ENCODE peak calls at places on chromosomes 6 and 20, in eight cellular contexts. One of them, this sample, is unnamed.

GRCh38 chr6:18388252-18388651 is 1.1 kb downstream of the RNF144B start:
- DNase-seq in ovary: no peak
- DNase-seq in colonic mucosa: no peak
- DNase-seq in left ventricle myocardium inferior: no peak
- DNase-seq in right atrium auricular region: no peak
- DNase-seq in heart right ventricle: no peak
- DNase-seq in endodermal cell: no peak
- DNase-seq in AG04450: no peak
- DNase-seq in this sample: no peak

GRCh38 chr20:21125072-21125848 is 622 bp upstream of the KIZ start:
- DNase-seq in heart right ventricle: peak
- DNase-seq in ovary: no peak
- DNase-seq in left ventricle myocardium inferior: no peak
- DNase-seq in endodermal cell: no peak
- DNase-seq in right atrium auricular region: no peak
- DNase-seq in AG04450: no peak
- DNase-seq in colonic mucosa: peak
- DNase-seq in this sample: peak

GRCh38 chr6:128491041-128491642 is 29.3 kb downstream of the PTPRK start:
- DNase-seq in AG04450: no peak
- DNase-seq in endodermal cell: no peak
- DNase-seq in left ventricle myocardium inferior: no peak
- DNase-seq in right atrium auricular region: no peak
- DNase-seq in colonic mucosa: peak
- DNase-seq in heart right ventricle: no peak
- DNase-seq in ovary: no peak
- DNase-seq in this sample: no peak

GRCh38 chr20:21796059-21796458 is 90.6 kb downstream of the PAX1 start:
- DNase-seq in colonic mucosa: no peak
- DNase-seq in heart right ventricle: no peak
- DNase-seq in AG04450: no peak
- DNase-seq in ovary: no peak
- DNase-seq in left ventricle myocardium inferior: no peak
- DNase-seq in endodermal cell: peak
- DNase-seq in right atrium auricular region: no peak
- DNase-seq in this sample: no peak

GRCh38 chr6:4021133-4021861 is 57.6 kb downstream of the FAM217A start:
- DNase-seq in right atrium auricular region: peak
- DNase-seq in heart right ventricle: peak
- DNase-seq in ovary: peak
- DNase-seq in AG04450: peak
- DNase-seq in colonic mucosa: peak
- DNase-seq in left ventricle myocardium inferior: peak
- DNase-seq in endodermal cell: peak
- DNase-seq in this sample: peak

GRCh38 chr6:109336221-109336955 is 45.9 kb downstream of the CD164 start:
- DNase-seq in AG04450: no peak
- DNase-seq in colonic mucosa: peak
- DNase-seq in endodermal cell: no peak
- DNase-seq in heart right ventricle: peak
- DNase-seq in left ventricle myocardium inferior: no peak
- DNase-seq in ovary: no peak
- DNase-seq in right atrium auricular region: no peak
- DNase-seq in this sample: no peak

GRCh38 chr6:138692058-138692977 is 81.3 kb upstream of the CCDC28A start:
- DNase-seq in endodermal cell: peak
- DNase-seq in heart right ventricle: peak
- DNase-seq in left ventricle myocardium inferior: peak
- DNase-seq in AG04450: no peak
- DNase-seq in right atrium auricular region: no peak
- DNase-seq in ovary: peak
- DNase-seq in colonic mucosa: peak
- DNase-seq in this sample: peak

GRCh38 chr20:4813839-4814695 is 92.4 kb downstream of the PRND start:
- DNase-seq in ovary: no peak
- DNase-seq in left ventricle myocardium inferior: no peak
- DNase-seq in AG04450: no peak
- DNase-seq in right atrium auricular region: no peak
- DNase-seq in heart right ventricle: peak
- DNase-seq in endodermal cell: peak
- DNase-seq in colonic mucosa: no peak
- DNase-seq in this sample: no peak

GRCh38 chr6:39157511-39157910 is 42.5 kb upstream of the SAYSD1 start:
- DNase-seq in ovary: no peak
- DNase-seq in colonic mucosa: no peak
- DNase-seq in heart right ventricle: no peak
- DNase-seq in left ventricle myocardium inferior: no peak
- DNase-seq in endodermal cell: no peak
- DNase-seq in AG04450: no peak
- DNase-seq in right atrium auricular region: no peak
- DNase-seq in this sample: no peak

GRCh38 chr20:39264506-39265172 is 302.5 kb downstream of the DHX35 start:
- DNase-seq in right atrium auricular region: peak
- DNase-seq in colonic mucosa: peak
- DNase-seq in ovary: peak
- DNase-seq in AG04450: peak
- DNase-seq in heart right ventricle: peak
- DNase-seq in endodermal cell: peak
- DNase-seq in left ventricle myocardium inferior: peak
- DNase-seq in this sample: peak

GRCh38 chr6:77796824-77797809 is 144.3 kb downstream of the MEI4 start:
- DNase-seq in endodermal cell: no peak
- DNase-seq in heart right ventricle: no peak
- DNase-seq in colonic mucosa: no peak
- DNase-seq in right atrium auricular region: no peak
- DNase-seq in left ventricle myocardium inferior: no peak
- DNase-seq in AG04450: no peak
- DNase-seq in ovary: no peak
- DNase-seq in this sample: no peak

GRCh38 chr6:43873806-43874714 is 104.0 kb downstream of the VEGFA start:
- DNase-seq in endodermal cell: peak
- DNase-seq in right atrium auricular region: no peak
- DNase-seq in ovary: no peak
- DNase-seq in AG04450: no peak
- DNase-seq in colonic mucosa: peak
- DNase-seq in heart right ventricle: no peak
- DNase-seq in left ventricle myocardium inferior: no peak
- DNase-seq in this sample: no peak

GRCh38 chr20:13432126-13432525 is 206.6 kb downstream of the TASP1 start:
- DNase-seq in endodermal cell: no peak
- DNase-seq in heart right ventricle: no peak
- DNase-seq in ovary: no peak
- DNase-seq in AG04450: no peak
- DNase-seq in right atrium auricular region: no peak
- DNase-seq in left ventricle myocardium inferior: no peak
- DNase-seq in colonic mucosa: no peak
- DNase-seq in this sample: no peak

GRCh38 chr6:52388790-52389189 is 26.8 kb downstream of the PAQR8 start:
- DNase-seq in ovary: no peak
- DNase-seq in endodermal cell: no peak
- DNase-seq in left ventricle myocardium inferior: no peak
- DNase-seq in AG04450: no peak
- DNase-seq in right atrium auricular region: no peak
- DNase-seq in heart right ventricle: no peak
- DNase-seq in colonic mucosa: no peak
- DNase-seq in this sample: no peak
- H3K27ac ChIP-seq in ovary: no peak
- H3K27ac ChIP-seq in endodermal cell: no peak
- H3K27ac ChIP-seq in left ventricle myocardium inferior: no peak
- H3K27ac ChIP-seq in AG04450: no peak
- H3K27ac ChIP-seq in right atrium auricular region: no peak
- H3K27ac ChIP-seq in heart right ventricle: no peak
- H3K27ac ChIP-seq in colonic mucosa: peak
- H3K27ac ChIP-seq in this sample: peak

GRCh38 chr6:37990762-37991525 is 171.4 kb downstream of the ZFAND3 start:
- DNase-seq in AG04450: peak
- DNase-seq in ovary: no peak
- DNase-seq in colonic mucosa: no peak
- DNase-seq in heart right ventricle: peak
- DNase-seq in left ventricle myocardium inferior: no peak
- DNase-seq in endodermal cell: no peak
- DNase-seq in right atrium auricular region: no peak
- DNase-seq in this sample: no peak
- H3K27ac ChIP-seq in AG04450: no peak
- H3K27ac ChIP-seq in ovary: no peak
- H3K27ac ChIP-seq in colonic mucosa: no peak
- H3K27ac ChIP-seq in heart right ventricle: no peak
- H3K27ac ChIP-seq in left ventricle myocardium inferior: peak
- H3K27ac ChIP-seq in endodermal cell: no peak
- H3K27ac ChIP-seq in right atrium auricular region: no peak
- H3K27ac ChIP-seq in this sample: no peak

DNA sequence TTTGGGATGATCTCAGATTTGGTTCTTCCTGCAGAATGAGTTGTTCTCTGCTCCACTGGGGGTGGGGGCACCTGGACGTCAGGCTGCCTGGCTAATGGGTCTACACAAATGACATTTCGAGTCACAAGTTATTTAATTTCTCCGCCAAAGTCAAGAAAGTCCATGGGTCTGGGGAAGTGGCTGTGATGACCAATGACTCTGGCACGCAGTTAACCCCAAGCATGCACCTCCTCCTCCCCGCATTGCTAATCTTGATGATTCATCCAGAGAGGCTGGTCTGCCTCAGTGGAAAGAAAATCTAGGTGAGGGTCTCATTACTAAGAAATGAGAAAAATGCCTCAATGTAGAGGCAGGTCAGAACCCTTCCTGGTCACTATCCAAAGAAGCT is 98.3 kb upstream of the MRPS10 start:
- DNase-seq in left ventricle myocardium inferior: no peak
- DNase-seq in right atrium auricular region: no peak
- DNase-seq in AG04450: peak
- DNase-seq in ovary: no peak
- DNase-seq in heart right ventricle: no peak
- DNase-seq in colonic mucosa: peak
- DNase-seq in endodermal cell: peak
- DNase-seq in this sample: no peak
- H3K27ac ChIP-seq in left ventricle myocardium inferior: no peak
- H3K27ac ChIP-seq in right atrium auricular region: no peak
- H3K27ac ChIP-seq in AG04450: peak
- H3K27ac ChIP-seq in ovary: no peak
- H3K27ac ChIP-seq in heart right ventricle: no peak
- H3K27ac ChIP-seq in colonic mucosa: peak
- H3K27ac ChIP-seq in endodermal cell: no peak
- H3K27ac ChIP-seq in this sample: no peak

GRCh38 chr6:54846857-54847721 is 518 bp downstream of the FAM83B start:
- DNase-seq in endodermal cell: peak
- DNase-seq in right atrium auricular region: no peak
- DNase-seq in heart right ventricle: no peak
- DNase-seq in left ventricle myocardium inferior: no peak
- DNase-seq in AG04450: no peak
- DNase-seq in ovary: no peak
- DNase-seq in colonic mucosa: peak
- DNase-seq in this sample: no peak
- H3K27ac ChIP-seq in endodermal cell: no peak
- H3K27ac ChIP-seq in right atrium auricular region: peak
- H3K27ac ChIP-seq in heart right ventricle: no peak
- H3K27ac ChIP-seq in left ventricle myocardium inferior: no peak
- H3K27ac ChIP-seq in AG04450: no peak
- H3K27ac ChIP-seq in ovary: no peak
- H3K27ac ChIP-seq in colonic mucosa: peak
- H3K27ac ChIP-seq in this sample: no peak

DNA sequence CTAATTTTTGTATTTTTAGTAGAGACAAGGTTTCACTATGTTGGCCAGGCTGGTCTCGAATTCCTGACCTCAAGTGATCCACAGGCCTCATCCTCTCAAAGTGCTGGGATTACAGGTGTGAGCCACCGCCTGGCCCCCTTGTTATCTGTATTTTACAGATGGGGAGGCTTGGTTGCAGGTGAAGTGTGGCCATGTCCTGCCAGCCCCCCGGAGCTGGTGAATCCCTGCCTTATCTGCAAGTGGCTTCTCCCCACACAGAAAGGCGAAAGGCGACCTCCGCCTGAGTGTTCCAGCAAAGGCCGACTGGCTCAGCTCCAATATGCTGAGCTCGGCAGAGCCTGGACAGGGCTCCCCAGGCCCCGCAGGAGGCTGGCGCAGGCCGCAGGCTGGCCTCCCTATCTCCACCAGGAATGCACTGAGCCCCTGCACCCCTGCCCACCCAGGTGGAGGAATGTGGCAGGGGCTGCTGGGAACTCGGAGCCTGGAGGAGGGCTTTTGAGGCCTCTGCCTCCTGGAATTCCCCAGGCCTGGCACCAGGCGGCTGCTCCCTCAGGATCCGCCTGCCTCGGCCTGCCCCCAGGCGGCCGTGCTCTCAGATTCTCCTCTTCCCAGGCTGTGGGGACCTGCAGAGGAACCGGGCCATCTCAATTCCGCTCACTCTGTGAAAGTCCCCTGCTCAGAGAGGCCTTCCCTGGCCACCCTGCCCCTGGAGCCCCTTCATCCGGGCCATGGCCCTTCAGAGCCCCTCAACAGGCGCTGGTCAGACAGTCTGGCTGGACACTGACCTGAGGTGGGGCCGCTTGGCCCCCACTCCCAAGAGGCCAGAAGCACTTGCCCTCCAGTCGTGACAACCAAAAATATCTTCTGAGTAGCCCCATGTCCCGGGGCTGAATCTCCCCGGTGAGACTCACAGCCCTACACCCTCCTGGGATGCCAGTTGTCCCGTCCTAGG is 9.3 kb upstream of the LAMA5 start:
- DNase-seq in heart right ventricle: peak
- DNase-seq in endodermal cell: peak
- DNase-seq in ovary: no peak
- DNase-seq in left ventricle myocardium inferior: no peak
- DNase-seq in AG04450: no peak
- DNase-seq in right atrium auricular region: no peak
- DNase-seq in colonic mucosa: no peak
- DNase-seq in this sample: no peak
- H3K27ac ChIP-seq in heart right ventricle: peak
- H3K27ac ChIP-seq in endodermal cell: peak
- H3K27ac ChIP-seq in ovary: no peak
- H3K27ac ChIP-seq in left ventricle myocardium inferior: peak
- H3K27ac ChIP-seq in AG04450: peak
- H3K27ac ChIP-seq in right atrium auricular region: peak
- H3K27ac ChIP-seq in colonic mucosa: peak
- H3K27ac ChIP-seq in this sample: no peak

This sample was measured in caudate nucleus.